ENCODE peak calls at places on chromosomes 4 and X, in four cellular contexts. One of them, this sample, is unnamed.

GRCh38 chr4:3870567-3870962 is 104.4 kb downstream of the ADRA2C start:
- DNase-seq in AG09309: no peak
- DNase-seq in frontal cortex: no peak
- DNase-seq in left cardiac atrium: peak; percentile 2
- DNase-seq in this sample: no peak

GRCh38 chr4:22607382-22607781 is 85.4 kb upstream of the GBA3 start:
- DNase-seq in AG09309: peak; percentile 0
- DNase-seq in frontal cortex: no peak
- DNase-seq in left cardiac atrium: peak; percentile 27
- DNase-seq in this sample: no peak

GRCh38 chrX:119574394-119575266 is at the start of gene UBE2A:
- DNase-seq in AG09309: peak; percentile 67
- DNase-seq in frontal cortex: peak; percentile 84
- DNase-seq in left cardiac atrium: peak; percentile 92
- DNase-seq in this sample: peak; percentile 84

GRCh38 chr4:19780871-19781270 is 470.8 kb upstream of the SLIT2 start:
- DNase-seq in frontal cortex: no peak
- DNase-seq in left cardiac atrium: no peak
- DNase-seq in AG09309: no peak
- DNase-seq in this sample: no peak

GRCh38 chrX:154734101-154734781 is 16.6 kb downstream of the GAB3 start:
- DNase-seq in AG09309: no peak
- DNase-seq in left cardiac atrium: peak; percentile 35
- DNase-seq in frontal cortex: no peak
- DNase-seq in this sample: no peak

GRCh38 chr4:186392017-186392416 is 126.0 kb downstream of the F11 start:
- DNase-seq in AG09309: no peak
- DNase-seq in frontal cortex: no peak
- DNase-seq in left cardiac atrium: no peak
- DNase-seq in this sample: no peak

GRCh38 chr4:41757521-41758156 is 9.1 kb upstream of the PHOX2B start:
- DNase-seq in frontal cortex: no peak
- DNase-seq in left cardiac atrium: no peak
- DNase-seq in AG09309: no peak
- DNase-seq in this sample: no peak

GRCh38 chr4:161577604-161578301 is 586.0 kb downstream of the FSTL5 start:
- DNase-seq in left cardiac atrium: no peak
- DNase-seq in frontal cortex: no peak
- DNase-seq in AG09309: peak; percentile 92
- DNase-seq in this sample: no peak

GRCh38 chr4:71461422-71461821 is 122.6 kb downstream of the SLC4A4 start:
- DNase-seq in frontal cortex: no peak
- DNase-seq in left cardiac atrium: no peak
- DNase-seq in AG09309: no peak
- DNase-seq in this sample: no peak

GRCh38 chrX:413322-414201 is 26.9 kb upstream of the PPP2R3B start:
- DNase-seq in AG09309: no peak
- DNase-seq in frontal cortex: no peak
- DNase-seq in left cardiac atrium: peak; percentile 64
- DNase-seq in this sample: no peak

GRCh38 chrX:153333821-153334653 is at the start of gene ZNF275:
- DNase-seq in AG09309: peak; percentile 10
- DNase-seq in left cardiac atrium: peak; percentile 86
- DNase-seq in frontal cortex: peak; percentile 88
- DNase-seq in this sample: peak; percentile 86

GRCh38 chr4:125283702-125284279 is 31.0 kb upstream of the FAT4 start:
- DNase-seq in frontal cortex: peak; percentile 26
- DNase-seq in AG09309: peak; percentile 13
- DNase-seq in left cardiac atrium: no peak
- DNase-seq in this sample: no peak

GRCh38 chr4:121989715-121990114 is 37.9 kb upstream of the TRPC3 start:
- DNase-seq in frontal cortex: no peak
- DNase-seq in AG09309: peak; percentile 16
- DNase-seq in left cardiac atrium: no peak
- DNase-seq in this sample: no peak

GRCh38 chr4:39227906-39228305 is 45.6 kb downstream of the WDR19 start:
- DNase-seq in left cardiac atrium: no peak
- DNase-seq in AG09309: no peak
- DNase-seq in frontal cortex: no peak
- DNase-seq in this sample: no peak

GRCh38 chr4:153083447-153083921 is 120.8 kb upstream of the TRIM2 start:
- DNase-seq in left cardiac atrium: peak; percentile 49
- DNase-seq in frontal cortex: peak; percentile 48
- DNase-seq in AG09309: peak; percentile 47
- DNase-seq in this sample: no peak